ENCODE peak calls at places on chromosomes 2 and 18, in four cellular contexts. F is H1, R is H9, D is neuronal stem cell. Z is an unnamed sample.

GRCh38 chr18:37270046-37270665 is 295.4 kb downstream of the CELF4 start:
- DNase-seq in F (no peak), D (peak; percentile 89), R (no peak), Z (peak; percentile 48)

GRCh38 chr2:42089340-42089925 is 41.6 kb downstream of the PKDCC start:
- DNase-seq in F (peak; percentile 54), R (peak; percentile 83), D (peak; percentile 56), Z (peak; percentile 59)

GRCh38 chr2:231360881-231361294 is 34.6 kb upstream of the B3GNT7 start:
- DNase-seq in F (no peak), R (no peak), D (no peak), Z (no peak)

GRCh38 chr2:5673861-5674240 is 18.3 kb upstream of the SOX11 start:
- DNase-seq in R (no peak), D (no peak), F (no peak), Z (peak; percentile 45)

GRCh38 chr18:9915291-9916066 is 1.7 kb downstream of the VAPA start:
- DNase-seq in F (no peak), R (no peak), D (no peak), Z (peak; percentile 26)

GRCh38 chr2:86064006-86064405 is 41.7 kb downstream of the POLR1A start:
- DNase-seq in R (no peak), D (no peak), F (no peak), Z (peak; percentile 64)

GRCh38 chr2:122635649-122636496 is 880.4 kb downstream of the TSN start:
- DNase-seq in D (no peak), F (no peak), R (no peak), Z (peak; percentile 46)

GRCh38 chr18:3199942-3200645 is 19.7 kb downstream of the MYOM1 start:
- DNase-seq in D (no peak), R (no peak), F (no peak), Z (no peak)

GRCh38 chr2:212931271-212931670 is 220.1 kb downstream of the IKZF2 start:
- DNase-seq in F (no peak), R (no peak), D (no peak), Z (no peak)

GRCh38 chr2:55296393-55296792 is 27.4 kb upstream of the MTIF2 start:
- DNase-seq in F (no peak), D (no peak), R (no peak), Z (no peak)

GRCh38 chr2:240341064-240341463 is 94.4 kb upstream of the GPC1 start:
- DNase-seq in R (no peak), F (no peak), D (no peak), Z (no peak)

GRCh38 chr2:230847883-230848388 is 16.8 kb upstream of the ITM2C start:
- DNase-seq in D (no peak), R (peak; percentile 96), F (peak; percentile 84), Z (peak; percentile 82)

GRCh38 chr2:108988796-108989713 is at the start of gene EDAR:
- DNase-seq in R (peak; percentile 88), F (peak; percentile 51), D (peak; percentile 36), Z (peak; percentile 27)

GRCh38 chr2:207091928-207092327 is 73.8 kb downstream of the KLF7 start:
- DNase-seq in R (no peak), F (no peak), D (no peak), Z (no peak)

GRCh38 chr18:80147037-80147417 is 38.0 kb downstream of the ADNP2 start:
- DNase-seq in F (no peak), R (no peak), D (no peak), Z (no peak)

GRCh38 chr18:9722691-9723090 is 14.6 kb downstream of the RAB31 start:
- DNase-seq in F (no peak), R (no peak), D (no peak), Z (no peak)

GRCh38 chr2:75454221-75454620 is 106.5 kb downstream of the EVA1A start:
- DNase-seq in R (no peak), D (no peak), F (no peak), Z (no peak)

GRCh38 chr2:32061973-32062861 is 1.1 kb upstream of the SPAST start:
- DNase-seq in D (no peak), R (peak; percentile 55), F (no peak), Z (peak; percentile 80)

GRCh38 chr18:23990474-23991410 is 23.8 kb upstream of the TTC39C start:
- DNase-seq in F (no peak), R (no peak), D (no peak), Z (no peak)

GRCh38 chr2:195709901-195710300 is 52.9 kb downstream of the SLC39A10 start:
- DNase-seq in D (no peak), R (no peak), F (no peak), Z (no peak)
- H2BK120ac ChIP-seq in D (no peak overlapping the region), R (no peak overlapping the region), F (no peak overlapping the region), Z (no peak overlapping the region)

DNA sequence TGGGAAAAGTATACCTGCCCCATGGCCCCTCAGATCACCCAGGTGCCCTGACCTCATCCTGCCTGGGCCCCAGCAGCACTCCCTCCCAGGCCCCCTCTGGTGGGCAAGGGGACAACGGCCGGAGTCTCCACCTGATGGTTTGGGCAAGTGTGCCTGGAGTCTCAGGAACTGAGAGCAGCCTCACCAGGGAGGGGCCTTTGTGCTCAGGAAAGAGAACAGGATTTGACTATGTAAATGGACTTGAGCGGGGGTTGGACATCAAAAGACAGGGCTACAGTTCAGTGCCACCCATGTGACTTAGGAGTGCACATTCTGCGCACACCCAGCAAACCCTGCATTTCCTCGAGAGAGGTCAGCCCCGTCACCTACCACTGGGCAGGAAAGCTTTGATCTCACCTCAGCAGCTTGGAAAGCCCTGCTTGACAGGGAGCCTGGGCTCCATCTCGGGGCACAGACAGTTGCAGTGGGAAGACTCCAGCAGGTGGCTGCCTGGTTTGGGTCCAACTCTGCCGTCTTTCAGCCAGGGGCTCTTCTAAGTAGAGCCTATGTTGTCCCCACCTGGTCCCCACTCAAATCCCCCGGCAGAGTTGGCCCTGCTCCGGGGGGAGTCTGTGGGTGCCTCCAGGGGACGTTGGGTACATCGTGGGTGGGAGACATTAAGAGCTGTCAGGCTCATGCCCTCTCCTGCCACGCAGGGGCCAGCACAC is 3.3 kb downstream of the INPP5D start:
- DNase-seq in R (peak; percentile 79), D (no peak), F (no peak), Z (no peak)
- H3K9ac ChIP-seq in R (no peak overlapping the region), D (peak overlapping the region; percentile 9), F (no peak overlapping the region), Z (no peak overlapping the region)

GRCh38 chr2:173193925-173194324 is 118.3 kb downstream of the MAP3K20 start:
- DNase-seq in D (no peak), F (no peak), R (no peak), Z (peak; percentile 49)
- H2BK120ac ChIP-seq in D (no peak overlapping the region), F (peak overlapping the region; percentile 67), R (no peak overlapping the region), Z (no peak overlapping the region)

GRCh38 chr2:218293715-218294429 is 1.6 kb upstream of the TMBIM1 start:
- DNase-seq in F (no peak), D (no peak), R (no peak), Z (no peak)

GRCh38 chr2:218290316-218291261 is 1.7 kb downstream of the TMBIM1 start:
- DNase-seq in D (no peak), R (no peak), F (no peak), Z (no peak)

GRCh38 chr2:218292700-218293014 is 354 bp upstream of the TMBIM1 start:
- DNase-seq in F (no peak), D (no peak), R (no peak), Z (no peak)

GRCh38 chr2:218291318-218291933 is 877 bp downstream of the TMBIM1 start:
- DNase-seq in D (no peak), F (no peak), R (no peak), Z (no peak)

DNA sequence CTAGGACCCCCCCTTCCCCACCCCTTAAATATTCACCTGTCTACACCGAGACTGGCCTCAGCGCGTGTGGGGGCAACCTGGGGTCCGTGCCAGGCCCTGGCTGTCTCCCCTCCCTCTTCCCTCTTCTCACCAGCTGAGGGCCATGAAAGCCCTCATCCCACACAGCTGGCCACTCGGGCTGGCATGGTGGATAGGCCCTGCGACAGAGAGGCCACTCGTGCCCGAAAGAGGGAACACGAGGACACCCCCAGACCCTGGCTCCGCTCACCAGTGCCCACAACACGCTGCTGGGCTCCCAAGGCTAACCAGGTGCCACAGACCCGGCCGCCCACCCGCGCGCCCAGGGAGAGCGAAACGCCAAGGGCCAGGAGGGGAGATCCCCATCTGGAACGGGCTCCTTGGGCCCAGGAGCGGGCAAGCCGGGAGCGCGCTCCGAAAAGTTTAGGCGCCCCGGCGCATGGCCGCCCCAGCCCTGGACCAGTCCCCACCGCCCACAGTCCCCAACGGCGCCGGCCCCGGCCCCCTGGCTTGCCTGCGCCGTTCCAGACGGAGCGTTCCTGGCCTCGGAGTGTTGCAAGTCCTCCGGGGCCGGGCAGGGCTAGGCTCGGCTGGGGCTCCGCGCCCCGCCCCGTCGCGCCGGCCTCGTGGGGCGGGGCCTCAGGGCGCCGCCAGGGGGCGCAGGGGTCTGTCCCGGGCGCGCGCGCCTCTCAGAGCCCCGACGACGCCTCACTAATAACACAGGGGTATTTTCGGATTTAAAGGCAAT is at the start of gene TMBIM1:
- DNase-seq in R (peak; percentile 74), F (no peak), D (peak; percentile 61), Z (peak; percentile 80)
- H3K9ac ChIP-seq in R (no peak within 1 kb of the TSS), F (peak within 1 kb of the TSS; percentile 43), D (peak within 1 kb of the TSS; percentile 57), Z (peak within 1 kb of the TSS; percentile 96)

DNA sequence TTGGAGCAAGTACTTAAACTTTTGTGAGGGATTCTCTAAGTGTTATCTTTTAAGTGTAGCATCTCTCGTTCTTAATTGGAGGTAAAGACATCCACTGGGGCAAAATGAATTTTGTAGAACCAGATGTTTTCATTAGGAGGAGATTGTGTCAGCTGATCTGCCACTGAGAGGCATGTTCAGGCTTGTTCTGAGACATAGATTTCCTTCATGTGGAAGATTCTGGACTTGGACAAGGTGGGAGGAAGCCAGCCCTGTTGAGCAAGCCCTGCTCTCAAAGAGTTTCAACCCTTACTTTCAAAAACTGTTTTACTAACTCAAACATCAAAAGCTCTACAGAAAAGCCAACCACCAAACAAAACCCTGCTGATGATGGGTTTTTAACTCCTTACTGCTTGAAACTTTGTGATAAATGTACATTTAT is 6.5 kb downstream of the MAP4K4 start:
- DNase-seq in F (no peak), D (no peak), R (no peak), Z (peak; percentile 71)
- H2BK120ac ChIP-seq in F (no peak overlapping the region), D (no peak overlapping the region), R (no peak overlapping the region), Z (peak overlapping the region; percentile 94)